ENCODE peak calls at places on chromosomes 13 and 19, in four cellular contexts. G is cardiac fibroblast, O is NCI-H187, D is activated T-cell treated with anti-CD3 and anti-CD28 coated beads for 1 hour. C is an unnamed sample.

GRCh38 chr13:20721454-20722357 is 18.2 kb downstream of the IL17D start:
- DNase-seq in D (no peak), G (peak), O (no peak), C (peak)

GRCh38 chr13:20351279-20352022 is 119.3 kb upstream of the GJB6 start:
- DNase-seq in G (peak), D (no peak), O (no peak), C (no peak)

GRCh38 chr19:50067575-50067974 is 41.8 kb downstream of the ZNF473 start:
- DNase-seq in O (no peak), G (no peak), D (no peak), C (no peak)

GRCh38 chr13:114064516-114065140 is 67.8 kb downstream of the RASA3 start:
- DNase-seq in O (no peak), G (peak), D (no peak), C (peak)

GRCh38 chr13:36493046-36493445 is 60.8 kb downstream of the CCNA1 start:
- DNase-seq in O (no peak), G (no peak), D (no peak), C (no peak)

GRCh38 chr13:110902370-110902769 is 12.5 kb downstream of the ANKRD10 start:
- DNase-seq in G (no peak), D (no peak), O (no peak), C (no peak)

GRCh38 chr13:33345842-33346241 is 60.3 kb upstream of the STARD13 start:
- DNase-seq in D (no peak), O (no peak), G (no peak), C (no peak)

GRCh38 chr13:31046711-31047279 is 114.3 kb downstream of the TEX26 start:
- DNase-seq in D (no peak), G (peak), O (peak), C (no peak)

GRCh38 chr13:32669030-32669646 is 82.9 kb downstream of the PDS5B start:
- DNase-seq in G (peak), D (no peak), O (peak), C (no peak)

GRCh38 chr13:27036236-27036981 is 135.2 kb downstream of the USP12 start:
- DNase-seq in G (peak), O (no peak), D (no peak), C (no peak)

GRCh38 chr13:66399873-66400272 is 830.3 kb downstream of the PCDH9 start:
- DNase-seq in G (no peak), O (no peak), D (no peak), C (no peak)

GRCh38 chr19:30148039-30148438 is 206.0 kb downstream of the URI1 start:
- DNase-seq in O (no peak), D (no peak), G (no peak), C (no peak)

GRCh38 chr19:8253678-8254077 is 44.5 kb downstream of the CERS4 start:
- DNase-seq in O (no peak), D (no peak), G (no peak), C (no peak)

GRCh38 chr13:76677047-76677446 is 209.2 kb downstream of the KCTD12 start:
- DNase-seq in G (peak), O (no peak), D (no peak), C (peak)

GRCh38 chr19:33894787-33895186 is 98.1 kb downstream of the KCTD15 start:
- DNase-seq in O (no peak), D (no peak), G (no peak), C (no peak)

GRCh38 chr13:77521194-77521593 is 14.3 kb upstream of the SCEL start:
- DNase-seq in O (no peak), D (no peak), G (no peak), C (no peak)

GRCh38 chr19:54790711-54791110 is 12.7 kb upstream of the KIR2DL4 start:
- DNase-seq in O (no peak), D (no peak), G (no peak), C (no peak)

GRCh38 chr13:56622840-56623239 is 517.9 kb upstream of the PRR20A start:
- DNase-seq in G (no peak), O (no peak), D (no peak), C (no peak)

GRCh38 chr13:28684257-28684656 is 25.3 kb downstream of the POMP start:
- DNase-seq in D (no peak), G (no peak), O (no peak), C (no peak)

GRCh38 chr13:58960909-58961308 is 1202.8 kb downstream of the DIAPH3 start:
- DNase-seq in D (no peak), G (peak), O (no peak), C (no peak)

GRCh38 chr13:27171244-27171829 is at the start of gene USP12:
- DNase-seq in D (peak), G (peak), O (no peak), C (peak)

GRCh38 chr13:79270859-79271258 is 135.2 kb downstream of the RBM26 start:
- DNase-seq in G (no peak), D (no peak), O (no peak), C (no peak)

GRCh38 chr19:18346091-18346490 is 5.7 kb downstream of the PGPEP1 start:
- DNase-seq in G (no peak), O (no peak), D (no peak), C (no peak)

GRCh38 chr19:42857544-42857867 is 22.0 kb downstream of the PSG1 start:
- DNase-seq in G (no peak), D (no peak), O (no peak), C (no peak)

GRCh38 chr13:112248406-112248760 is 127.8 kb upstream of the SPACA7 start:
- DNase-seq in G (no peak), D (no peak), O (peak), C (no peak)

GRCh38 chr13:22175211-22175610 is 504.3 kb downstream of the FGF9 start:
- DNase-seq in G (no peak), O (no peak), D (no peak), C (no peak)

GRCh38 chr13:48532146-48532472 is 771 bp downstream of the RCBTB2 start:
- DNase-seq in D (no peak), O (no peak), G (peak), C (no peak)

GRCh38 chr13:80037505-80037888 is 303.4 kb downstream of the SPRY2 start:
- DNase-seq in G (peak), D (no peak), O (no peak), C (no peak)

GRCh38 chr19:30877591-30878230 is 471.5 kb downstream of the TSHZ3 start:
- DNase-seq in G (no peak), D (no peak), O (no peak), C (no peak)

GRCh38 chr13:94352057-94352456 is 127.4 kb downstream of the DCT start:
- DNase-seq in D (no peak), G (peak), O (no peak), C (no peak)

C was measured in left cardiac atrium.